ENCODE peak calls at places on chromosomes 13 and 19, in five cellular contexts. H is lower leg skin, V is IMR-90, U is GM12891, T is tibial nerve. K is an unnamed sample.

GRCh38 chr13:111384441-111385181 is 64.2 kb downstream of the TEX29 start:
- DNase-seq in H (peak; percentile 36), V (no peak), U (no peak), T (no peak), K (no peak)

GRCh38 chr19:7063764-7064418 is 5.4 kb upstream of the MBD3L3 start:
- DNase-seq in H (no peak), V (no peak), U (no peak), T (no peak), K (no peak)

GRCh38 chr19:35919306-35919705 is 11.2 kb upstream of the TYROBP start:
- DNase-seq in H (no peak), V (no peak), U (no peak), T (no peak), K (no peak)

GRCh38 chr13:41054919-41055619 is 6.2 kb upstream of the WBP4 start:
- DNase-seq in H (no peak), V (no peak), U (no peak), T (no peak), K (no peak)

GRCh38 chr19:1862424-1863307 is 713 bp downstream of the KLF16 start:
- DNase-seq in H (peak; percentile 87), V (no peak), U (peak; percentile 71), T (no peak), K (peak; percentile 78)

GRCh38 chr13:51845574-51846318 is 769 bp upstream of the TMEM272 start:
- DNase-seq in H (no peak), V (no peak), U (no peak), T (no peak), K (no peak)

GRCh38 chr19:48239582-48240141 is 16.1 kb downstream of the CARD8 start:
- DNase-seq in H (no peak), V (peak; percentile 51), U (no peak), T (no peak), K (no peak)

GRCh38 chr13:66427330-66427990 is 802.7 kb downstream of the PCDH9 start:
- DNase-seq in H (no peak), V (no peak), U (no peak), T (no peak), K (no peak)

GRCh38 chr13:72453161-72453560 is 274.3 kb downstream of the MZT1 start:
- DNase-seq in H (no peak), V (no peak), U (no peak), T (no peak), K (no peak)

DNA sequence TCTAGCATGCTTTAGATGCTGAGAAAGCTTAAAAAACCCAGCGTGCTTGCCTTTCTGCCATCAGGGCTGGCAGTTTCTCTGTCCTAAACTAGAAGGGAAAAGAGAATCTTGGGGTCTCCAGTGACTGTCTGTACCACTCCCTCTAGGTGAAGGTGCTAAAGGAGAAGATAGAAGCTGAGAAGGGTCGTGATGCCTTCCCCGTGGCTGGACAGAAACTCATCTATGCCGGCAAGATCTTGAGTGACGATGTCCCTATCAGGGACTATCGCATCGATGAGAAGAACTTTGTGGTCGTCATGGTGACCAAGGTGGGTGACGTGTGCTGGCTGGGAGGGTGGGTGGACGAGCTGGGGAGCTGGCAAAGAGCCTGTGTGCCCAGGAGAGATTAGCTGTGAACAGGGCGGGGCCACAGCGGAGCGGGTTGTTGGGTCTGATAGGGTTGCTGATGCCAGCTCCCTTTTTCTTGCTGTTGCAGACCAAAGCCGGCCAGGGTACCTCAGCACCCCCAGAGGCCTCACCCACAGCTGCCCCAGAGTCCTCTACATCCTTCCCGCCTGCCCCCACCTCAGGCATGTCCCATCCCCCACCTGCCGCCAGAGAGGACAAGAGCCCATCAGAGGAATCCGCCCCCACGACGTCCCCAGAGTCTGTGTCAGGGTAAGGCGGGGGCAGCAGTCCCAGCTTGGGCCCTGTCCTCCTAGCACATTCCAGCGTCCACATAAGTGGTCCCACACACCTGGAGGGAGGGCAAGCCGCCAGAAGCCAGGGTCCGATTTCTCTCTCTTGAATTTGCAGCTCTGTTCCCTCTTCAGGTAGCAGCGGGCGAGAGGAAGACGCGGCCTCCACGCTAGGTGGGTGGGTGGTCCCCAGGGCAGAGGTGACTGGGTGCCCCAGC is 2.3 kb downstream of the RAD23A start:
- DNase-seq in H (no peak), V (no peak), U (no peak), T (no peak), K (no peak)
- TF ChIP-seq POLR2A in H (no peak), V (no peak), U (no peak), T (no peak), K (no peak)

GRCh38 chr19:9996541-9996940 is 13.8 kb downstream of the COL5A3 start:
- DNase-seq in H (no peak), V (peak; percentile 62), U (no peak), T (no peak), K (no peak)
- TF ChIP-seq POLR2A in H (no peak), V (no peak), U (no peak), T (no peak), K (no peak)

GRCh38 chr19:14536926-14537692 is 7.7 kb downstream of the TECR start:
- DNase-seq in H (peak; percentile 90), V (no peak), U (no peak), T (no peak), K (no peak)
- TF ChIP-seq POLR2A in H (no peak), V (no peak), U (no peak), T (no peak), K (peak; percentile 15)

DNA sequence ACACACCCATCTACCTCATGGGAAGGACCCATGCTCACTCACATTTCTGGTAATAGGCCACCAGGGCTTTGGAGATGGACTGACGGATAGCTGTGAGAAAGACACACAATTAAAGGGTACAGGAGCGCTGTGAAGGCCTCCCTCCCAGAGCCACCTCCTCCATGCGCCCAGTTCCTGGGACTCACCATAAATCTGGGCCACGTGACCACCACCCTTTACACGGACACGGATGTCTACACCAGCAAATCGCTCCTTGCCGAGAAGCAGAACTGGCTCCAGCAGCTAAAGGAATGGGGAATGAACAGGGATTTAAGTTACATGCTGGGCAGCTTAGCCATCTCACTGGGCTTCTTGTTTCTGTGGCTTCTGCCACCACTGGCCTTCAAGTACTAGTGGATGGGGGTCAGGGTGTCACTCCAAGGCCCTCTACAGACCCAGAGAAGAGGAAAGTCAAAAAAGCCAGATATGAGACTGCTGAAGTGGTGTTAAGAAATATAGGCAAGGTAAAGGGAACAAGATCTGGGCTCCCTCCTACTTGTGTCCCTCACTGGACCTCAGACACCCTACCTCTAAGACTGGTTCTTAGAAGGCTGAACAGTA is 2.2 kb downstream of the RPS16 start:
- DNase-seq in H (no peak), V (no peak), U (no peak), T (no peak), K (no peak)
- TF ChIP-seq POLR2A in H (no peak), V (no peak), U (no peak), T (no peak), K (no peak)

GRCh38 chr19:50383852-50384684 is at the start of gene POLD1:
- DNase-seq in H (peak; percentile 99), V (peak; percentile 96), U (peak; percentile 99), T (peak; percentile 98), K (peak; percentile 100)

GRCh38 chr19:50380767-50381166 is 3.4 kb upstream of the POLD1 start:
- DNase-seq in H (no peak), V (no peak), U (no peak), T (no peak), K (no peak)

GRCh38 chr19:50380137-50380536 is 3.9 kb downstream of the NR1H2 start:
- DNase-seq in H (no peak), V (peak; percentile 27), U (no peak), T (no peak), K (no peak)

GRCh38 chr19:50383307-50383851 is 768 bp upstream of the POLD1 start:
- DNase-seq in H (no peak), V (no peak), U (no peak), T (no peak), K (no peak)

GRCh38 chr19:50381881-50382729 is 2.0 kb upstream of the POLD1 start:
- DNase-seq in H (no peak), V (no peak), U (no peak), T (no peak), K (no peak)
- TF ChIP-seq POLR2A in H (no peak), V (no peak), U (no peak), T (no peak), K (no peak)

GRCh38 chr19:27793644-27794443 is 1419.1 kb downstream of the UQCRFS1 start:
- DNase-seq in H (peak; percentile 98), V (peak; percentile 93), U (peak; percentile 74), T (peak; percentile 81), K (peak; percentile 98)
- TF ChIP-seq POLR2A in H (no peak), V (no peak), U (peak; percentile 54), T (peak; percentile 57), K (peak; percentile 72)

GRCh38 chr19:55229145-55229788 is 704 bp upstream of the TMEM86B start:
- DNase-seq in H (no peak), V (no peak), U (no peak), T (no peak), K (peak; percentile 43)

GRCh38 chr19:55230329-55230728 is 1.8 kb upstream of the TMEM86B start:
- DNase-seq in H (no peak), V (no peak), U (no peak), T (no peak), K (no peak)

GRCh38 chr19:55230780-55231179 is 2.2 kb upstream of the TMEM86B start:
- DNase-seq in H (no peak), V (no peak), U (no peak), T (no peak), K (no peak)

GRCh38 chr19:55228403-55229031 is at the start of gene TMEM86B:
- DNase-seq in H (no peak), V (no peak), U (no peak), T (no peak), K (peak; percentile 77)

GRCh38 chr19:55229789-55230182 is 1.2 kb upstream of the TMEM86B start:
- DNase-seq in H (no peak), V (no peak), U (no peak), T (no peak), K (no peak)
- TF ChIP-seq POLR2A in H (no peak), V (no peak), U (no peak), T (no peak), K (no peak)

GRCh38 chr13:30830638-30830965 is 75.5 kb upstream of the MEDAG start:
- DNase-seq in H (no peak), V (peak; percentile 22), U (no peak), T (no peak), K (no peak)

GRCh38 chr13:30829788-30830637 is 76.1 kb upstream of the MEDAG start:
- DNase-seq in H (no peak), V (no peak), U (no peak), T (no peak), K (no peak)

GRCh38 chr13:30827578-30827925 is 78.5 kb upstream of the MEDAG start:
- DNase-seq in H (peak; percentile 69), V (no peak), U (no peak), T (no peak), K (no peak)

GRCh38 chr13:30826911-30827577 is 79.0 kb upstream of the MEDAG start:
- DNase-seq in H (peak; percentile 74), V (no peak), U (no peak), T (no peak), K (no peak)

GRCh38 chr13:30829145-30829544 is 76.9 kb upstream of the MEDAG start:
- DNase-seq in H (no peak), V (peak; percentile 82), U (no peak), T (no peak), K (no peak)
- TF ChIP-seq POLR2A in H (no peak), V (no peak), U (no peak), T (no peak), K (no peak)